ENCODE peak calls at places on chromosome 1, in ten cellular contexts. O is activated CD8-positive, alpha-beta memory T cell treated with anti-CD3 and anti-CD28 coated beads, Interleukin-2, amount 50 U/mL, for 48 hours; Q is retinal pigment epithelial cell; Y is bronchial epithelial cell; I is prostate gland; G is pancreas; T is H54; X is activated T-cell treated with anti-CD3 and anti-CD28 coated beads, Interleukin-2, amount 50 U/mL, for 48 hours; M is fibroblast of the conjunctiva; Z is HCEC 1CT. P is an unnamed sample.

GRCh38 chr1:15207031-15207828 is 39.8 kb upstream of the FHAD1 start:
- DNase-seq in Z (no peak), Q (no peak), O (no peak), T (no peak), Y (no peak), G (no peak), M (no peak), X (no peak), I (no peak), P (no peak)

GRCh38 chr1:107499139-107499744 is 358.4 kb downstream of the NTNG1 start:
- DNase-seq in X (no peak), Q (no peak), T (no peak), Y (no peak), I (no peak), Z (no peak), M (no peak), O (no peak), G (no peak), P (no peak)

GRCh38 chr1:236930503-236930902 is 73.7 kb downstream of the MT1HL1 start:
- DNase-seq in M (no peak), G (no peak), T (no peak), X (no peak), Q (no peak), O (no peak), Y (no peak), I (no peak), Z (no peak), P (no peak)

GRCh38 chr1:112296908-112297307 is 99.1 kb upstream of the CTTNBP2NL start:
- DNase-seq in Z (peak; percentile 33), M (no peak), Y (peak; percentile 42), I (no peak), Q (no peak), T (no peak), G (no peak), O (no peak), X (no peak), P (peak; percentile 29)

GRCh38 chr1:223707270-223708000 is 4.9 kb upstream of the CAPN2 start:
- DNase-seq in M (peak; percentile 95), O (peak; percentile 48), X (no peak), Q (peak; percentile 98), G (no peak), Z (peak; percentile 99), I (peak; percentile 61), T (no peak), Y (peak; percentile 98), P (no peak)

GRCh38 chr1:224203243-224204016 is 20.4 kb downstream of the DEGS1 start:
- DNase-seq in Z (peak; percentile 32), X (no peak), T (no peak), G (no peak), M (no peak), I (no peak), Q (no peak), Y (no peak), O (no peak), P (no peak)

GRCh38 chr1:154598871-154599635 is 8.9 kb downstream of the ADAR start:
- DNase-seq in I (no peak), X (no peak), O (no peak), G (no peak), Y (no peak), T (no peak), Z (no peak), Q (no peak), M (no peak), P (no peak)

GRCh38 chr1:25476186-25477097 is 45.7 kb downstream of the MACO1 start:
- DNase-seq in G (no peak), M (no peak), I (no peak), Q (no peak), T (no peak), Z (no peak), Y (peak; percentile 70), O (no peak), X (no peak), P (no peak)

GRCh38 chr1:49163041-49163440 is 386.4 kb upstream of the BEND5 start:
- DNase-seq in G (no peak), Q (peak; percentile 17), O (no peak), T (no peak), Y (peak; percentile 66), X (no peak), Z (no peak), I (no peak), M (no peak), P (no peak)

GRCh38 chr1:53090227-53091147 is 28.5 kb downstream of the PODN start:
- DNase-seq in M (no peak), Q (no peak), G (no peak), O (no peak), Y (no peak), T (no peak), Z (no peak), X (no peak), I (no peak), P (no peak)

GRCh38 chr1:212651977-212652376 is 43.4 kb downstream of the ATF3 start:
- DNase-seq in I (no peak), T (no peak), M (no peak), O (no peak), Q (no peak), G (no peak), Z (no peak), Y (no peak), X (no peak), P (no peak)

P was measured in stimulated activated CD8-positive, alpha-beta memory T cell treated with anti-CD3 and anti-CD28 coated beads, Interleukin-4, amount 100 ng/mL, for 48 hours.